ENCODE peak calls at places on chromosome 3, in nine cellular contexts. K is sigmoid colon, O is esophagus muscularis mucosa, U is heart right ventricle, W is H9, V is SJSA1, T is psoas muscle, S is RWPE1, B is cardiac muscle cell. G is an unnamed sample.

GRCh38 chr3:32220006-32220405 is 18.5 kb upstream of the CMTM8 start:
- DNase-seq in U (no peak), T (no peak), B (no peak), W (no peak), S (no peak), O (no peak), K (no peak), V (no peak), G (no peak)

GRCh38 chr3:29324180-29324651 is 43.3 kb downstream of the RBMS3 start:
- DNase-seq in W (no peak), T (peak; percentile 50), O (no peak), V (peak; percentile 81), S (no peak), B (peak; percentile 61), K (peak; percentile 80), U (peak; percentile 14), G (peak; percentile 36)

GRCh38 chr3:152405915-152406802 is 137.4 kb downstream of the MBNL1 start:
- DNase-seq in O (no peak), B (peak; percentile 92), V (no peak), U (no peak), K (no peak), S (peak; percentile 67), T (no peak), W (no peak), G (no peak)

GRCh38 chr3:159158801-159159200 is 356.9 kb downstream of the MFSD1 start:
- DNase-seq in K (no peak), T (no peak), W (no peak), B (no peak), O (no peak), U (no peak), S (no peak), V (no peak), G (no peak)

GRCh38 chr3:128484404-128485282 is 8.4 kb downstream of the GATA2 start:
- DNase-seq in V (no peak), W (peak; percentile 53), K (no peak), U (no peak), O (no peak), S (no peak), B (no peak), T (peak; percentile 4), G (no peak)

GRCh38 chr3:58683001-58683845 is 16.6 kb upstream of the FAM3D start:
- DNase-seq in K (no peak), U (no peak), B (no peak), O (no peak), T (no peak), W (no peak), S (no peak), V (no peak), G (no peak)

GRCh38 chr3:73542127-73542526 is 82.6 kb downstream of the PDZRN3 start:
- DNase-seq in W (peak; percentile 38), B (no peak), K (no peak), O (no peak), V (no peak), T (no peak), S (peak; percentile 17), U (no peak), G (no peak)

GRCh38 chr3:123817413-123817812 is 66.7 kb downstream of the MYLK start:
- DNase-seq in K (no peak), V (no peak), T (no peak), B (peak; percentile 27), O (peak; percentile 80), S (no peak), W (no peak), U (no peak), G (no peak)

GRCh38 chr3:64148955-64149653 is 76.2 kb downstream of the PRICKLE2 start:
- DNase-seq in O (no peak), K (no peak), B (no peak), S (no peak), V (no peak), U (no peak), T (no peak), W (no peak), G (no peak)

GRCh38 chr3:64152100-64152499 is 73.2 kb downstream of the PRICKLE2 start:
- DNase-seq in K (peak; percentile 86), U (no peak), T (no peak), O (no peak), S (no peak), B (peak; percentile 93), W (no peak), V (no peak), G (peak; percentile 46)

GRCh38 chr3:64151335-64151871 is 73.9 kb downstream of the PRICKLE2 start:
- DNase-seq in T (no peak), U (no peak), B (peak; percentile 25), S (no peak), O (no peak), W (no peak), V (no peak), K (no peak), G (no peak)

GRCh38 chr3:64149886-64150285 is 75.4 kb downstream of the PRICKLE2 start:
- DNase-seq in U (no peak), B (no peak), S (no peak), V (no peak), T (no peak), W (no peak), K (no peak), O (no peak), G (no peak)

DNA sequence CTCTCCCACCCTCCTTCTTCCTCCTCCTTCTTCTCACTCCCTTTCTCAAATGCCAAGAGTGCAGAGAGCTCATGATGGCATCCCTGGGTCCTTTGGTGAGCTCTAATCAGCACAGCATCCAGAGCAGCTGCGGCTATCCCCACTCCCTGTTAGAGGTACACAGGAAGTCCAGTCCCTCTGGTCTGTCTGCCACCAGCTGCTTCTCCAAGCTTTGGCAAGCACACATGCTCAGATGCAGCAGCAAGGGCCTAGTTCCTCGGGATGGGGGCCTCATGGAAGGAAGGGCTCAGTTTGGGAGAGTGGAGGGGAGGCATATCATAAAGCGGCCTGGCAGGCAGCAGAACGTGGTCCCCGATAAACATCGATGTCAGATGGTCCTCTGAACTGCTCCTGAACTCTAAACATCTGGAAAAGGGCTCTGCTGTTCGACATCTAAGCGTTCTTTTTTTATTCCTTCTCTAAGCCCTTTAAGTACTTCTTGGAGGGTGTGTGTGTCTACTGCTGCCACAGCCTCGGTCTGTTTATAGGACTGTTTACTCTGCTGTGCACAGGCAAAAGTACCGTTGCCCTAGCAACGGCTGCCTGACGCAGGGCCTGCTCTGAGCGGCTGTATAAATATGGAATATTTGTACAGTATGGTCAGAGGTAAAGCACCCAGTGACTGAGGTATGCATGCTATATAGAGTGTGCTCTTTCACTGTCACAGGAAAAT is 74.6 kb downstream of the PRICKLE2 start:
- DNase-seq in U (peak; percentile 65), W (no peak), B (peak; percentile 80), O (no peak), S (no peak), K (peak; percentile 92), T (peak; percentile 17), V (peak; percentile 87), G (peak; percentile 32)
- H3K27ac ChIP-seq in U (peak overlapping the region; percentile 82), W (no peak overlapping the region), B (peak overlapping the region; percentile 56), O (peak overlapping the region; percentile 85), S (peak overlapping the region; percentile 42), K (peak overlapping the region; percentile 89), T (peak overlapping the region; percentile 20), V (peak overlapping the region; percentile 84), G (peak overlapping the region; percentile 74)

DNA sequence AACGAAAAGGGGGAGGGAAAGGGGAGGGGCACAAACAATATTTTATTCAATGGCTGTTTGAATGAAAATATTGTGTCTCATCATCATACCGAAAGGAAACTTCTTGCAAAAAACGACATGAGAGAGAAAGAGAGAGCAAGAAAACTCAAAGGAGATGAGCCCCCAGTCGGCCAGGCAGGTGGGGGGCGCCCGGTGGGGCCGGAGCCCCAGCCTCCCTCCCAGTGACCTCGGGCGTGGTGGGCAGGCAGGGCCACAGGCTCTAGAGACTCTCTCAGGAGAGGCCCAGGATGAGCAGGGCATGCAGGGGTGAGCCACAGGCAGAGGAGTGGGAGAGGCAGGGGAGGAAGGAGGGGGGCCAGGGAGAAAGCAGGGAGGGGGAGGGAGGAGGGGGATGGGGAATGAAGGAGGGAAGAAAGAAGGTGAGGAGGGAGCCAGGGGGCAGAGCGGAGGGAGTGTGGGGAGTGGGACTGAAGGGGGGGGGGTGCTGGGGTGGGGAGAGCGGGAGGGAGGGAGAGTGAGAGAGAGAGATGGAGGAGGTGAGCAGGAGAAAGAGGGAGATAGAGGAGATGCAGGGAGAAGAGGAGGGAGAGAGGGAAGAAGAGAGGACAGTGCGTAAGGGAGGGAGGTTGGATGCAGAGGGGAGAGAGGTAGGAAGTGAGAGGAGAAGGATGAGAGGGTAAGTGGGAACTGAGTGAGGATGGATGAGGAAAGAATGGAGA is 14.0 kb upstream of the TMEM115 start:
- DNase-seq in S (no peak), B (no peak), K (no peak), T (no peak), W (peak; percentile 71), U (no peak), O (no peak), V (no peak), G (no peak)
- H3K27ac ChIP-seq in S (no peak overlapping the region), B (no peak overlapping the region), K (no peak overlapping the region), T (no peak overlapping the region), W (no peak overlapping the region), U (no peak overlapping the region), O (no peak overlapping the region), V (no peak overlapping the region), G (no peak overlapping the region)

GRCh38 chr3:106457278-106458210 is 588.7 kb upstream of the CBLB start:
- DNase-seq in S (peak; percentile 16), U (peak; percentile 24), O (no peak), K (no peak), T (peak; percentile 57), B (peak; percentile 79), W (no peak), V (no peak), G (no peak)

GRCh38 chr3:106454497-106454896 is 585.7 kb upstream of the CBLB start:
- DNase-seq in O (no peak), K (no peak), T (no peak), S (no peak), U (no peak), B (no peak), V (no peak), W (no peak), G (no peak)

GRCh38 chr3:106458952-106459351 is 590.1 kb upstream of the CBLB start:
- DNase-seq in W (no peak), S (no peak), T (no peak), O (no peak), V (no peak), B (no peak), K (no peak), U (no peak), G (no peak)
- H3K27ac ChIP-seq in W (no peak overlapping the region), S (no peak overlapping the region), T (peak overlapping the region; percentile 76), O (no peak overlapping the region), V (no peak overlapping the region), B (no peak overlapping the region), K (no peak overlapping the region), U (no peak overlapping the region), G (no peak overlapping the region)

GRCh38 chr3:156148345-156148945 is 28.1 kb downstream of the KCNAB1 start:
- DNase-seq in B (no peak), S (no peak), W (no peak), U (no peak), V (no peak), O (peak; percentile 8), T (no peak), K (no peak), G (no peak)

GRCh38 chr3:156150434-156151066 is 30.2 kb downstream of the KCNAB1 start:
- DNase-seq in O (peak; percentile 91), W (peak; percentile 44), T (no peak), K (peak; percentile 71), B (peak; percentile 87), U (no peak), V (no peak), S (peak; percentile 36), G (peak; percentile 41)

GRCh38 chr3:156149781-156150375 is 29.5 kb downstream of the KCNAB1 start:
- DNase-seq in V (no peak), O (peak; percentile 42), T (no peak), K (no peak), U (no peak), W (no peak), B (no peak), S (no peak), G (no peak)

GRCh38 chr3:156151824-156152428 is 31.5 kb downstream of the KCNAB1 start:
- DNase-seq in B (peak; percentile 85), S (peak; percentile 49), T (peak; percentile 45), V (peak; percentile 71), U (peak; percentile 69), K (peak; percentile 85), O (peak; percentile 91), W (peak; percentile 80), G (peak; percentile 43)

DNA sequence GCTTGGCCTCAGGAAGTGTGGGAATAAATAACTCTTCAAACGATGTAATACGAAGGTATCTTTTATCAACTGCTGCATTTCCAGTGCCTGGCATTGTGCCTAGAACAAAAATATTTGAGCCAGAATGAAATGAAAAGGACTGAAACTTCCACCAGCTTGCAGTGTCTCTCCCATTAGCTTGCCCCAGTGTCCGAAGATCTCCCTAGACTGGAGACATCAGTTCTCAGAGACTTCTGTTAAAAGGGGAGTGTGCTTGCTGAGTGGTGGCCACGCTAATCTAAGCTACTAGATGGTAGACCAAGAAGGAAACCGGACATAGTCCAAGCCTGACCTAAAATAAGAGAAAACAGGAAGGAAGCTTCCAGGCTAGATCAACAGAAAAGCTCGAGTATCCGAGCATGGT is 28.6 kb downstream of the KCNAB1 start:
- DNase-seq in U (no peak), W (no peak), S (no peak), V (no peak), T (no peak), K (no peak), O (peak; percentile 89), B (peak; percentile 73), G (no peak)
- H3K27ac ChIP-seq in U (peak overlapping the region; percentile 58), W (no peak overlapping the region), S (no peak overlapping the region), V (no peak overlapping the region), T (peak overlapping the region; percentile 44), K (peak overlapping the region; percentile 54), O (peak overlapping the region; percentile 65), B (peak overlapping the region; percentile 46), G (peak overlapping the region; percentile 66)

G was measured in uterus.